ENCODE peak calls at places on chromosome 1, in eight cellular contexts. A, C, M, Z, H, Q, D and X are unnamed samples.

GRCh38 chr1:20958430-20958829 is 171.3 kb upstream of the HP1BP3 start:
- DNase-seq in Z (no peak), D (no peak), A (no peak), M (no peak), C (no peak), H (no peak), Q (no peak), X (no peak)

GRCh38 chr1:6003568-6004411 is 11.6 kb upstream of the NPHP4 start:
- DNase-seq in H (peak; percentile 46), D (no peak), A (no peak), C (no peak), Q (peak; percentile 85), M (no peak), Z (no peak), X (no peak)

GRCh38 chr1:69246109-69246508 is 321.6 kb upstream of the LRRC7 start:
- DNase-seq in D (no peak), A (peak; percentile 73), C (no peak), M (no peak), Z (no peak), H (no peak), Q (peak; percentile 49), X (no peak)

GRCh38 chr1:232876506-232877360 is 71.5 kb downstream of the MAP10 start:
- DNase-seq in M (no peak), H (no peak), D (no peak), Q (no peak), C (no peak), Z (no peak), A (no peak), X (no peak)

GRCh38 chr1:198056255-198056654 is 100.5 kb upstream of the NEK7 start:
- DNase-seq in D (no peak), M (no peak), A (peak; percentile 71), Z (peak; percentile 2), H (peak; percentile 57), Q (peak; percentile 50), C (no peak), X (no peak)

GRCh38 chr1:185495898-185496297 is 178.9 kb upstream of the IVNS1ABP start:
- DNase-seq in C (no peak), Q (no peak), A (no peak), Z (no peak), M (no peak), H (no peak), D (no peak), X (no peak)

GRCh38 chr1:29648798-29649374 is 412.6 kb downstream of the PTPRU start:
- DNase-seq in C (no peak), D (no peak), Z (no peak), A (no peak), M (no peak), H (no peak), Q (no peak), X (no peak)

GRCh38 chr1:208759250-208759649 is 515.1 kb upstream of the PLXNA2 start:
- DNase-seq in D (no peak), Q (no peak), C (no peak), H (no peak), M (no peak), Z (no peak), A (no peak), X (peak; percentile 50)

GRCh38 chr1:26057189-26057588 is 10.2 kb downstream of the TRIM63 start:
- DNase-seq in Z (no peak), Q (no peak), A (no peak), D (no peak), H (no peak), C (no peak), M (no peak), X (no peak)

GRCh38 chr1:154866257-154866994 is 3.7 kb downstream of the KCNN3 start:
- DNase-seq in Q (no peak), D (peak; percentile 29), C (peak; percentile 23), H (no peak), M (no peak), A (no peak), Z (no peak), X (no peak)
- H3K4me3 ChIP-seq in Q (peak overlapping the region; percentile 44), D (peak overlapping the region; percentile 3), C (no peak overlapping the region), H (no peak overlapping the region), M (no peak overlapping the region), A (no peak overlapping the region), Z (no peak overlapping the region), X (no peak overlapping the region)

DNA sequence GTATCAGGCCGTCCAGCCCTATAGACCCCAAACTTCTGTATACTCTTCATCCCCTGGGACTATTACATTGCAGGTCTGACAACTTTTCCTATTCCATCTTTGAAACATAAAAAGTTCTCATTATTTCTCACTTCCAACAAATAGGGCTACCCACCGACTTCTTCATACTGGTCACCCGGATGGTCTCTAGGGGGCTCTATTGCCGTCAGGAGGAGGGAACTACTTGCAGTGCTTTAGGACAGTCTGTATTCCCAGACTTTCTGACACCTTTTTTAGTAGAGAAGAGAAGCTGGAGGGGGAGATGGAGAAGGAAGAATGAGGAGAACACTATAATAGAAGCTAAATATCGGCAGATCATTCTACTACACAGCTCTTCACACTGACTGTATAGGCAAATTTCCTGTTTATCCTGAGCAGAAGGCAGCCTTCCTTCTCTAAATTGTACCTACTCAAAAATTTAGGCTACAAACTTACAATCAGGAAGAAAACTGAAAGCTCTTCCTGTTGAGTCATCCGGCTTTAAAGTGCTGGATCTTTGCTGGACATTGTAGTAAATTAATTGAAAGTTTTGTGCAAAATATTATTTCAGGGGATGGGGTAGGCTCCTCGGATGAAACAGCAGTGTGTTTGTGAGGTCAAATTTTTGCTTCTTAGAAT is 54.6 kb downstream of the CDC7 start:
- DNase-seq in H (no peak), M (no peak), Q (peak; percentile 42), C (peak; percentile 41), Z (no peak), D (peak; percentile 12), A (peak; percentile 57), X (peak; percentile 46)
- TF ChIP-seq CTCF in H (no peak), M (no peak), Q (peak; percentile 62), C (no peak), Z (no peak), D (no peak), A (peak; percentile 76), X (no peak)

GRCh38 chr1:228650141-228650540 is 85.1 kb upstream of the RHOU start:
- DNase-seq in A (peak; percentile 92), D (no peak), C (no peak), M (no peak), H (no peak), Q (peak; percentile 65), Z (peak; percentile 30), X (no peak)

GRCh38 chr1:228647523-228648444 is 87.5 kb upstream of the RHOU start:
- DNase-seq in Q (peak; percentile 77), D (peak; percentile 13), M (peak; percentile 35), A (peak; percentile 77), C (peak; percentile 56), H (peak; percentile 69), Z (peak; percentile 65), X (peak; percentile 55)

GRCh38 chr1:228650946-228651345 is 84.3 kb upstream of the RHOU start:
- DNase-seq in Z (no peak), Q (no peak), H (no peak), D (no peak), A (no peak), M (no peak), C (no peak), X (no peak)

GRCh38 chr1:228646717-228647522 is 88.4 kb upstream of the RHOU start:
- DNase-seq in H (peak; percentile 39), D (peak; percentile 11), Q (peak; percentile 60), Z (peak; percentile 18), C (peak; percentile 63), M (no peak), A (peak; percentile 69), X (peak; percentile 81)

DNA sequence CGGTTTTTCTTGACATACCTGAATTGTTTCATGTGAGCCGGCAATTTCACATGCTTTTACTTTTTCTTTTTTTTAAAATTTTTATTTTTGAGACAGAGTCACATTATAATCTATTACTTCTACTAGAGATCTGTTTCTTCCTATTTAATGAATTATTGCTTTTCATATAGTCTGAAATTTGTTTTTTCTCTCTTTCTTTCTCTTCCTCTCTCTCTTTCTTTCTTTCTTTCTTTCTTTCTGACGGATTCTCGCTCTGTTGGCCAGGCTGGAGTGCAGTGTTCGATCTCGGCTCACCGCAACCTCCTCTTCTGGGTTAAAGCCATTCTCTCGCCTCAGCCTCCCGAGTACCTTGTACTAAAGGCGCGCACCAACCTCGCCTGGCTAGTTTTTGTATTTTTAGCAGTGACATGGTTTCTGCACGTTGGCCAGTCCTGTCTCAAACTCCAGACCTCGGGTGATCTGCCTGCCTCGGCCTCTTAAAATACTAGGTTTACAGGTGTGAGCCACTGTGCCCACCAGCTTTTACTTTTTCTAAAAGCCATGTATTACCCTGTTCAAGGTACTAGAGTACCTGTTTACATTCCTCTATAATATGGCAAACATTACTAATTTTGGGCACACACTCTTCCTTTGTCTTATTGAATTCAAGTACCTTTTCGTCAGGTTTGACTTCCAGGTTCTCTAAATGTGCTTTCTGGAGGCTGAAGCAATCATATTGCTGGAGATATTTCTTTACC is 86.5 kb upstream of the RHOU start:
- DNase-seq in M (no peak), C (no peak), H (no peak), Z (no peak), Q (no peak), D (no peak), A (no peak), X (no peak)
- H3K4me3 ChIP-seq in M (no peak overlapping the region), C (peak overlapping the region; percentile 56), H (peak overlapping the region; percentile 80), Z (peak overlapping the region; percentile 31), Q (peak overlapping the region; percentile 55), D (no peak overlapping the region), A (peak overlapping the region; percentile 78), X (peak overlapping the region; percentile 60)

GRCh38 chr1:107473065-107473464 is 332.2 kb downstream of the NTNG1 start:
- DNase-seq in M (no peak), C (no peak), A (no peak), Q (no peak), Z (no peak), H (no peak), D (no peak), X (no peak)

GRCh38 chr1:107467286-107467685 is 326.4 kb downstream of the NTNG1 start:
- DNase-seq in M (no peak), H (no peak), C (no peak), Q (no peak), A (no peak), Z (peak; percentile 49), D (peak; percentile 22), X (no peak)

GRCh38 chr1:107464827-107465226 is 324.0 kb downstream of the NTNG1 start:
- DNase-seq in Z (no peak), H (no peak), D (no peak), C (no peak), M (no peak), A (peak; percentile 66), Q (peak; percentile 27), X (no peak)

GRCh38 chr1:107467811-107468210 is 327.0 kb downstream of the NTNG1 start:
- DNase-seq in M (no peak), Q (no peak), A (no peak), H (no peak), Z (no peak), D (no peak), C (no peak), X (no peak)
- TF ChIP-seq CTCF in M (no peak), Q (no peak), A (no peak), H (no peak), Z (no peak), D (no peak), C (no peak), X (no peak)

GRCh38 chr1:93584238-93585003 is 97.2 kb downstream of the BCAR3 start:
- DNase-seq in D (no peak), H (no peak), A (no peak), Q (no peak), Z (no peak), C (no peak), M (no peak), X (no peak)
- H3K4me3 ChIP-seq in D (no peak overlapping the region), H (no peak overlapping the region), A (no peak overlapping the region), Q (no peak overlapping the region), Z (no peak overlapping the region), C (no peak overlapping the region), M (no peak overlapping the region), X (no peak overlapping the region)